ENCODE peak calls at places on chromosomes 13 and 19, in seven cellular contexts. I, K, A, R, C, H and F are unnamed samples. For H3K36me3, the result is how much of the 10 kb centered on the place peaks cover.

GRCh38 chr19:45767881-45768643 is 990 bp downstream of the SIX5 start:
- DNase-seq in I (peak), K (peak), A (peak), R (peak), C (peak), H (peak), F (peak)

GRCh38 chr13:33740134-33740538 is 77.8 kb upstream of the RFC3 start:
- DNase-seq in I (no peak), K (no peak), A (no peak), R (peak), C (no peak), H (no peak), F (no peak)

GRCh38 chr13:50650936-50651638 is 192.4 kb downstream of the DLEU7 start:
- DNase-seq in I (no peak), K (no peak), A (no peak), R (peak), C (no peak), H (no peak), F (no peak)

GRCh38 chr19:44682807-44683206 is 11.5 kb downstream of the CEACAM19 start:
- DNase-seq in I (no peak), K (no peak), A (no peak), R (no peak), C (no peak), H (no peak), F (no peak)

GRCh38 chr19:30622276-30622675 is 250.1 kb downstream of the ZNF536 start:
- DNase-seq in I (no peak), K (no peak), A (no peak), R (no peak), C (no peak), H (no peak), F (no peak)

GRCh38 chr13:51861728-51862300 is at the start of gene CCDC70:
- DNase-seq in I (no peak), K (no peak), A (peak), R (peak), C (no peak), H (no peak), F (no peak)

GRCh38 chr19:8392017-8392591 is 1.9 kb downstream of the RAB11B start:
- DNase-seq in I (no peak), K (no peak), A (no peak), R (no peak), C (peak), H (peak), F (peak)

GRCh38 chr13:67238277-67238859 is 8.2 kb upstream of the PCDH9 start:
- DNase-seq in I (peak), K (no peak), A (peak), R (peak), C (no peak), H (no peak), F (no peak)

GRCh38 chr13:109647046-109647445 is 139.3 kb downstream of the IRS2 start:
- DNase-seq in I (no peak), K (no peak), A (no peak), R (peak), C (no peak), H (no peak), F (no peak)

GRCh38 chr19:48696353-48697010 is 711 bp downstream of the FUT2 start:
- DNase-seq in I (peak), K (no peak), A (no peak), R (no peak), C (no peak), H (no peak), F (no peak)

GRCh38 chr13:94344126-94344863 is 135.2 kb downstream of the DCT start:
- DNase-seq in I (peak), K (no peak), A (no peak), R (no peak), C (no peak), H (no peak), F (no peak)

GRCh38 chr19:17405250-17406038 is at the start of gene BST2:
- DNase-seq in I (peak), K (no peak), A (peak), R (no peak), C (peak), H (peak), F (no peak)

GRCh38 chr13:27770809-27771208 is 21.5 kb upstream of the GSX1 start:
- DNase-seq in I (peak), K (no peak), A (no peak), R (peak), C (no peak), H (no peak), F (peak)

GRCh38 chr19:29492761-29493160 is 33.0 kb upstream of the VSTM2B start:
- DNase-seq in I (no peak), K (no peak), A (no peak), R (no peak), C (no peak), H (no peak), F (no peak)

GRCh38 chr19:42185281-42185680 is 32.2 kb downstream of the DEDD2 start:
- DNase-seq in I (no peak), K (no peak), A (no peak), R (no peak), C (no peak), H (no peak), F (no peak)

GRCh38 chr19:4375620-4376228 is 24.6 kb downstream of the SH3GL1 start:
- DNase-seq in I (peak), K (no peak), A (peak), R (no peak), C (peak), H (no peak), F (no peak)

GRCh38 chr13:20161275-20161950 is 561 bp upstream of the GJA3 start:
- DNase-seq in I (peak), K (no peak), A (no peak), R (peak), C (no peak), H (peak), F (peak)

GRCh38 chr19:17553256-17553655 is 2.2 kb upstream of the COLGALT1 start:
- DNase-seq in I (peak), K (no peak), A (no peak), R (peak), C (peak), H (peak), F (no peak)

GRCh38 chr13:25973085-25973484 is 78.7 kb downstream of the SHISA2 start:
- DNase-seq in I (peak), K (no peak), A (no peak), R (no peak), C (peak), H (no peak), F (no peak)

GRCh38 chr13:79404985-79405384 is 1.1 kb downstream of the RBM26 start:
- DNase-seq in I (peak), K (no peak), A (no peak), R (peak), C (no peak), H (no peak), F (no peak)

GRCh38 chr19:3570619-3571018 is 2.1 kb upstream of the HMG20B start:
- DNase-seq in I (no peak), K (no peak), A (no peak), R (peak), C (no peak), H (no peak), F (peak)

GRCh38 chr19:58579473-58580142 is 6.5 kb upstream of the MZF1 start:
- DNase-seq in I (no peak), K (no peak), A (no peak), R (no peak), C (no peak), H (no peak), F (no peak)

DNA sequence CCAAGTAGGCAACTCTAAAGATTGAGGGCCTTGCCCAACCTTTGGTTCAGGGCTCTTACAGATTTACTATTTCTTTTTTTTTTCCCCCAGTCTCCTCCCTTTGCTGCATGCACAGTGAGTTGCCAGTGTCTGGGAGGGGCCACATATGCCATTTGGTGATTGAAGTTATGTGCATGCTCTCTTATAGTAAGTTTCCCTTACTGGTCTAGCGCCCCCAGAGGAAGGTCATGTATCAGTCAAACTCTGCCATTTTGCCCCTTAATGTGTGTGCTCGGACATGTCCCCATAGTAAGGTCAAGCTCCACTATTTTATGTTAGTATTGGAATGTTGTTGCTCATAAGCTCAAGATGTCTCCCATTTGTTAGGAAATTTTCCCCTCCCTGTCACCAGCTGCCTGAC is 1138.0 kb upstream of the SLC10A2 start:
- DNase-seq in I (peak), K (no peak), A (no peak), R (no peak), C (no peak), H (no peak), F (no peak)
- TF ChIP-seq CTCF in I (peak), K (no peak), A (no peak), R (no peak), C (no peak), H (no peak), F (no peak)

DNA sequence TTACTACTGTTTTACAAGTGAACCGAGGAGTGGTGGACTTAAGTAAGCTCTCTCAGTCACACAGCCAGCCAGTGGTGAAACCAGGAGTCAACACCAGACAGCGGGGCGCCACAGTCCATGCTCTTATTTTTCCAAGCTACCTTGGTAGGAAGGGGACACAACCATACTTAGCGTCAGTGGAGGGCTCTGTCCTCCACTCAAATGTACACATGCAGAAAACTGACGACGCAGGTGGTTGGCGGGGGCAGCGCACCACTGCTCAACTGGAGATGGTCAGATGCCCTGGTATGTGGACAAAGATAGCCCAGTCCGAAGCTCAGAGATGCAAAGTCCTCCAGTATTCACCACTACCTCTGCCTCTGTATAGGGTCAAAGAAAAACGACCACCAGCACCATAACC is 1.1 kb downstream of the ZNF667 start:
- DNase-seq in I (no peak), K (no peak), A (no peak), R (no peak), C (no peak), H (no peak), F (no peak)
- H3K4me3 ChIP-seq in I (peak), K (peak), A (no peak), R (no peak), C (peak), H (peak), F (no peak)

DNA sequence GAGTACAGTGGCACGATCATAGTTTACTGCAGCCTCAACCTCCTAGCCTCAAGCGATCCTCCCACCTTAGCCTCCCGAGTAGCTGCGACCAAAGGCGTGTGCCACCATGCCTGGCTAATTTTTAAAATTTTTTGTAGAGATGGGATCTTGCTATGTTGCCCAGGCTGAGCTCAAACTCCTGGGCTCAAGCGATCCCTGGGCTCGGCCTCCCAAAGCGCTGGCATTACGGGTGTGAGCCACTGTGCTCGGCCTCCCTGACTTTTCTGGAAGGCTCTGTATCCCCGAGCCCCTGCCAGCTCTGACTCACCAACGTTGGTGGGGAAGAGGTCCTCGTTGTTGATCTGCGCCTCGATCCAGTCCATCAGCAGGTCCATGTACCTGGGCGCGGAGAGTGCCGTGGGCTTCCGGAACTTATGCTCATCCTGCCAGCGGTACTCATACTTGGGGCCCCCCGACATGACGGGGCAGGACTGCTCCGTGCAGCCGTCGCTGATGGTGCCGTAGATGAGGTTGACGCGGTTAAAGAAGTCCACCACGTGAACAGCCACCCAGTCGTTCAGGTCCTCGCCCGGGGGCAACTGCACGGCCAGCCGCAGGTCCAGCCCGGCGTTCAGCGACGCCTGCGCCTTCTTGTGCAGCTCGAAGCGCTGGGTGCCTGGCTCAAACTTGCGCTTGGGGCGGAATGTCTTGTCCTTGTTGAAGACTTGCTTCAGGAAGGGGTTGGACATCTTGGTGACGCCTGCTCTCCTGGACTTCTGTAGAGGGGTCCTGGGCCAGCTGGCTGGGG is 18.1 kb downstream of the MOB3A start:
- DNase-seq in I (no peak), K (no peak), A (no peak), R (no peak), C (no peak), H (no peak), F (no peak)
- H3K36me3 ChIP-seq in I (under half), K (under half), A (under half), R (under half), C (under half), H (under half), F (under half)

GRCh38 chr19:12255372-12255771 is 39.3 kb downstream of the ZNF44 start:
- DNase-seq in I (no peak), K (no peak), A (no peak), R (no peak), C (no peak), H (no peak), F (no peak)
- TF ChIP-seq CTCF in I (no peak), K (no peak), A (no peak), R (no peak), C (no peak), H (no peak), F (no peak)

DNA sequence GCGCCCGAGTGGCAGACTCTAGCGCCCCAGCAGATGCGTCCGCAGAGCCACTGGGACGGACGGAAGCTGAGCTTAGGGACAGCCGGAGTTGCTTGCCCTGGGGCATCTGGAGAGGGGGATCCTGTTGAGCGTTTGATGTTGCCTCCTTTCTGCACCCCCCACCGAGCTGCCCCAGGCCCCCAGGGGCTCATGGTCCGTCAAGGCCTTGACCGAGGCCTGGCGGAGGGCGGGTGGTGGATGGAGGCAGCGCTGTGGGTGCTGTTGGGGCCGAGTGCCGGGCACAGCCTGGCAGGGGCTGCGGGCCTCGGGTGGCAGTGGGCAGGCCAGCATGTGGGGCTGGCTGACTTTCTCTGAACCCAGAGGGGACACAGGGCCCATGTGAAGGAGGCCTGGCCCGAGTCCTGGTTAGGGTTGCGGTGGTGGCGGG is 2.7 kb downstream of the CSNK1G2 start:
- DNase-seq in I (no peak), K (no peak), A (no peak), R (no peak), C (no peak), H (no peak), F (peak)
- H3K4me3 ChIP-seq in I (peak), K (no peak), A (peak), R (no peak), C (no peak), H (no peak), F (no peak)

GRCh38 chr13:36959438-36960116 is 39.5 kb upstream of the SMAD9 start:
- DNase-seq in I (no peak), K (no peak), A (no peak), R (no peak), C (no peak), H (no peak), F (no peak)

GRCh38 chr13:36950330-36950729 is 30.3 kb upstream of the SMAD9 start:
- DNase-seq in I (no peak), K (no peak), A (no peak), R (no peak), C (no peak), H (no peak), F (no peak)

GRCh38 chr13:36950920-36951319 is 30.9 kb upstream of the SMAD9 start:
- DNase-seq in I (no peak), K (no peak), A (no peak), R (no peak), C (no peak), H (no peak), F (no peak)

GRCh38 chr13:36954542-36954941 is 34.5 kb upstream of the SMAD9 start:
- DNase-seq in I (no peak), K (no peak), A (no peak), R (no peak), C (no peak), H (no peak), F (no peak)
- H3K36me3 ChIP-seq in I (under half), K (under half), A (under half), R (under half), C (under half), H (under half), F (under half)